ENCODE peak calls at places on chromosomes 11 and 22, in eight cellular contexts. H, T, O, G, M, X, F and Q are unnamed samples.
A peak's percentile ranks its signal among the peaks of the same experiment; 100 is the strongest.

GRCh38 chr11:67561971-67562560 is 21.5 kb upstream of the GSTP1 start:
- DNase-seq in H (no peak), T (peak; percentile 30), O (no peak), G (no peak), M (no peak), X (no peak), F (no peak), Q (no peak)

GRCh38 chr22:46355369-46355995 is 20.0 kb downstream of the TRMU start:
- DNase-seq in H (peak; percentile 81), T (peak; percentile 40), O (peak; percentile 79), G (peak; percentile 79), M (peak; percentile 53), X (peak; percentile 89), F (peak; percentile 54), Q (peak; percentile 81)

GRCh38 chr11:128884703-128885338 is 6.3 kb upstream of the KCNJ5 start:
- DNase-seq in H (peak; percentile 81), T (peak; percentile 69), O (peak; percentile 76), G (no peak), M (peak; percentile 70), X (peak; percentile 85), F (peak; percentile 65), Q (peak; percentile 47)

GRCh38 chr11:29018631-29019030 is 910.4 kb downstream of the METTL15 start:
- DNase-seq in H (peak; percentile 69), T (peak; percentile 89), O (no peak), G (no peak), M (peak; percentile 85), X (no peak), F (peak; percentile 82), Q (no peak)

GRCh38 chr11:46991391-46991790 is 54.8 kb downstream of the CSTPP1 start:
- DNase-seq in H (peak; percentile 73), T (no peak), O (no peak), G (no peak), M (no peak), X (no peak), F (no peak), Q (no peak)

GRCh38 chr11:46210133-46210636 is 67.3 kb upstream of the CREB3L1 start:
- DNase-seq in H (no peak), T (peak; percentile 72), O (peak; percentile 4), G (no peak), M (peak; percentile 28), X (no peak), F (peak; percentile 75), Q (no peak)

GRCh38 chr11:133907841-133908241 is 48.9 kb downstream of the IGSF9B start:
- DNase-seq in H (no peak), T (no peak), O (no peak), G (no peak), M (no peak), X (no peak), F (no peak), Q (no peak)

GRCh38 chr11:120182357-120182756 is 28.5 kb upstream of the OAF start:
- DNase-seq in H (no peak), T (no peak), O (no peak), G (peak; percentile 36), M (no peak), X (no peak), F (no peak), Q (no peak)

GRCh38 chr22:31680764-31681624 is 19.0 kb upstream of the PISD start:
- DNase-seq in H (no peak), T (peak; percentile 79), O (no peak), G (no peak), M (peak; percentile 72), X (no peak), F (peak; percentile 89), Q (peak; percentile 59)

GRCh38 chr11:62439785-62440602 is 21.2 kb downstream of the SCGB1A1 start:
- DNase-seq in H (no peak), T (peak; percentile 77), O (no peak), G (peak; percentile 59), M (no peak), X (no peak), F (peak; percentile 81), Q (no peak)

GRCh38 chr11:68213135-68213515 is at the start of gene KMT5B:
- DNase-seq in H (no peak), T (peak; percentile 54), O (peak; percentile 69), G (no peak), M (peak; percentile 46), X (peak; percentile 72), F (peak; percentile 69), Q (peak; percentile 69)

GRCh38 chr11:107397357-107397756 is 60.3 kb downstream of the CWF19L2 start:
- DNase-seq in H (peak; percentile 16), T (no peak), O (peak; percentile 7), G (no peak), M (no peak), X (peak; percentile 67), F (no peak), Q (no peak)

GRCh38 chr11:121191787-121192186 is 90.7 kb downstream of the TECTA start:
- DNase-seq in H (no peak), T (no peak), O (no peak), G (no peak), M (no peak), X (no peak), F (no peak), Q (no peak)

GRCh38 chr11:68835749-68836148 is 6.0 kb downstream of the CPT1A start:
- DNase-seq in H (no peak), T (no peak), O (no peak), G (no peak), M (no peak), X (no peak), F (no peak), Q (peak; percentile 33)

GRCh38 chr11:86499723-86500129 is 125.0 kb downstream of the CCDC81 start:
- DNase-seq in H (no peak), T (no peak), O (no peak), G (no peak), M (no peak), X (no peak), F (no peak), Q (peak; percentile 22)

GRCh38 chr11:18700375-18700774 is 1.8 kb downstream of the TMEM86A start:
- DNase-seq in H (no peak), T (peak; percentile 15), O (peak; percentile 51), G (no peak), M (no peak), X (no peak), F (no peak), Q (no peak)

GRCh38 chr11:36361901-36362391 is 65.9 kb downstream of the PRR5L start:
- DNase-seq in H (no peak), T (peak; percentile 85), O (no peak), G (no peak), M (peak; percentile 95), X (peak; percentile 43), F (peak; percentile 90), Q (no peak)

GRCh38 chr11:72263363-72263762 is 19.4 kb upstream of the PHOX2A start:
- DNase-seq in H (no peak), T (peak; percentile 82), O (no peak), G (no peak), M (peak; percentile 67), X (no peak), F (peak; percentile 25), Q (no peak)

GRCh38 chr11:46238967-46239800 is 38.3 kb upstream of the CREB3L1 start:
- DNase-seq in H (peak; percentile 98), T (peak; percentile 84), O (peak; percentile 88), G (peak; percentile 92), M (peak; percentile 86), X (peak; percentile 93), F (peak; percentile 85), Q (peak; percentile 85)

GRCh38 chr11:2074266-2074825 is 64.8 kb downstream of the IGF2 start:
- DNase-seq in H (peak; percentile 16), T (no peak), O (no peak), G (no peak), M (no peak), X (peak; percentile 87), F (no peak), Q (no peak)
- TF ChIP-seq CTCF in H (peak; percentile 51), T (no peak), O (peak; percentile 20), G (no peak), M (peak; percentile 24), X (peak; percentile 71), F (no peak), Q (no peak)

GRCh38 chr22:26672060-26672471 is 14.7 kb downstream of the MIAT start:
- DNase-seq in H (no peak), T (no peak), O (no peak), G (no peak), M (no peak), X (no peak), F (no peak), Q (peak; percentile 21)

GRCh38 chr22:26671317-26672059 is 14.1 kb downstream of the MIAT start:
- DNase-seq in H (no peak), T (no peak), O (peak; percentile 27), G (peak; percentile 68), M (no peak), X (peak; percentile 58), F (no peak), Q (peak; percentile 82)

GRCh38 chr22:26673485-26673884 is 16.1 kb downstream of the MIAT start:
- DNase-seq in H (no peak), T (no peak), O (no peak), G (no peak), M (no peak), X (no peak), F (peak; percentile 51), Q (no peak)

GRCh38 chr22:26674211-26675190 is 17.1 kb downstream of the MIAT start:
- DNase-seq in H (no peak), T (no peak), O (no peak), G (no peak), M (no peak), X (no peak), F (no peak), Q (no peak)

DNA sequence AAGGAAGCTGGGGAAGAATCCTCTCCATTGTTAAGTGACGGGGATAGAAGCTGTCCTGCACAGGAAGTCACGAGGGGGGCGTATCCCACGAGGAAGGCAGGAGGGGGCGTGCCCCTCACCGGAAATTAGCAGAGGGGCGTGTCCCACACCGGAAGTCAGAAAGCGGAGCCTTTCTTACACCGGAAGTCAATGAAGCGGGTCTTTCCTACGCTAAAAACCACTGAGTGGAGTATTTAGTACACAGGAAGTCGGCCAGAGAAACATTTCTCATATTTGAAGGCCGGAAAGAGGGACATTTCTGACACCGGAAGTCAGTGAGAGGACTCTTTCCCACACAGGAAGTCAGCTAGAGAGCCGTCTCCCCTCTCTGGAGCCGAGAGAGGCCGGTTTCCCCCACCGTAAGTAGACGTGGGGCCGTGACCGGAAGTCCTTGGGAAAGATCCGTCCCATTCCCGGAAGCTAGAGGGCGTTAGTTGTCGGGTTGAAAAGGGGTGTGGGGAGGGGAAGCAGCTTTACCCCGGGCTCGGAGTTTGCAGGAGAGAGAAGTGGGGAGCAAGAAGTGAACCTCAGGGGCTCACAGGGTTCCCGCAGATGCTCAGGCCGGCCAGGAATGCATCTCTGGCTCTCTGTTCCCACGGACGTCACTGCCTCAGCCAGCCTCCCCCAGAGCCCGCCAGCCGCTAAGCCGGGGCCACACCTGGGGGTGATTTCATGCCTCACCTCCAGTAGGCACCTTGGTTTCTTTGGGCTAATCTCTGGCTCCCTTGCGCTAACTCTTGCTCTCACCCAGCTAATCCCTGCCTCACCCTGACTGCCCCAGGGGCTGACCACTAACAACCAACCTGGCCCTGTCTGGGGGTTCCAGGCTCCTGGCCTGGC is 15.4 kb downstream of the MIAT start:
- DNase-seq in H (peak; percentile 99), T (peak; percentile 94), O (peak; percentile 84), G (peak; percentile 95), M (peak; percentile 94), X (peak; percentile 97), F (peak; percentile 96), Q (peak; percentile 94)
- TF ChIP-seq CTCF in H (peak; percentile 63), T (peak; percentile 62), O (no peak), G (peak; percentile 47), M (peak; percentile 60), X (peak; percentile 44), F (peak; percentile 64), Q (peak; percentile 29)

GRCh38 chr22:19965771-19966709 is 24.4 kb upstream of the TXNRD2 start:
- DNase-seq in H (peak; percentile 84), T (no peak), O (no peak), G (no peak), M (no peak), X (peak; percentile 76), F (no peak), Q (no peak)
- TF ChIP-seq CTCF in H (peak; percentile 77), T (peak; percentile 30), O (peak; percentile 31), G (no peak), M (peak; percentile 54), X (peak; percentile 78), F (peak; percentile 45), Q (no peak)

GRCh38 chr11:34441814-34442213 is 3.1 kb downstream of the CAT start:
- DNase-seq in H (no peak), T (no peak), O (no peak), G (no peak), M (no peak), X (no peak), F (no peak), Q (no peak)
- TF ChIP-seq CTCF in H (no peak), T (no peak), O (no peak), G (no peak), M (no peak), X (no peak), F (no peak), Q (no peak)